ENCODE peak calls at places on chromosomes 5 and 9, in five cellular contexts. M is psoas muscle; L is CD8-positive, alpha-beta T cell; C is MM.1S; N is heart right ventricle. A is an unnamed sample. For H3K9me3, H3K27me3 and H3K4me1, the result is how much of the 10 kb centered on the place peaks cover.

GRCh38 chr9:99778308-99778707 is 43.4 kb upstream of the NR4A3 start:
- DNase-seq in N (no peak), L (no peak), M (no peak), C (no peak), A (no peak)

GRCh38 chr9:75451505-75451904 is 363.2 kb downstream of the OSTF1 start:
- DNase-seq in N (no peak), M (no peak), L (no peak), C (no peak), A (no peak)

GRCh38 chr9:33165263-33166151 is 1.6 kb downstream of the B4GALT1 start:
- DNase-seq in C (peak), N (peak), M (no peak), L (no peak), A (no peak)

GRCh38 chr9:75161116-75161857 is 73.0 kb downstream of the OSTF1 start:
- DNase-seq in M (no peak), C (no peak), N (no peak), L (no peak), A (no peak)

GRCh38 chr5:72572236-72572765 is 65.1 kb upstream of the ZNF366 start:
- DNase-seq in L (no peak), C (no peak), N (no peak), M (no peak), A (no peak)

GRCh38 chr9:75148551-75148950 is 60.2 kb downstream of the OSTF1 start:
- DNase-seq in N (no peak), L (no peak), M (no peak), C (peak), A (no peak)

GRCh38 chr9:70093944-70094343 is 50.3 kb downstream of the MAMDC2 start:
- DNase-seq in L (no peak), M (no peak), C (peak), N (no peak), A (no peak)

GRCh38 chr5:146076455-146076854 is 28.9 kb downstream of the PLAC8L1 start:
- DNase-seq in N (no peak), C (no peak), L (no peak), M (no peak), A (no peak)

GRCh38 chr5:169656125-169656990 is 19.3 kb downstream of the DOCK2 start:
- DNase-seq in N (no peak), M (no peak), L (no peak), C (no peak), A (no peak)

GRCh38 chr5:170269579-170269978 is 28.0 kb downstream of the LCP2 start:
- DNase-seq in C (no peak), N (no peak), L (no peak), M (no peak), A (no peak)

GRCh38 chr9:126157826-126158431 is 168.7 kb upstream of the MVB12B start:
- DNase-seq in M (no peak), N (no peak), C (no peak), L (no peak), A (no peak)

GRCh38 chr9:112059145-112059979 is 115.7 kb downstream of the SUSD1 start:
- DNase-seq in C (no peak), L (no peak), M (no peak), N (no peak), A (no peak)

GRCh38 chr5:80370394-80370793 is 37.5 kb upstream of the ZFYVE16 start:
- DNase-seq in C (no peak), L (no peak), N (no peak), M (no peak), A (no peak)
- H3K9me3 ChIP-seq in C (under half), L (under half), N (under half), M (under half), A (under half)

GRCh38 chr5:11903121-11903613 is 1.1 kb downstream of the CTNND2 start:
- DNase-seq in L (no peak), N (peak), C (peak), M (no peak), A (no peak)
- H3K27me3 ChIP-seq in L (under half), N (half or more), C (under half), M (under half), A (under half)

GRCh38 chr5:139702548-139702947 is 54.4 kb downstream of the CXXC5 start:
- DNase-seq in L (no peak), N (no peak), C (no peak), M (no peak), A (no peak)

GRCh38 chr5:139704748-139705147 is 56.6 kb downstream of the CXXC5 start:
- DNase-seq in M (no peak), L (no peak), N (no peak), C (no peak), A (no peak)

GRCh38 chr5:139707445-139708003 is 59.4 kb downstream of the CXXC5 start:
- DNase-seq in L (no peak), M (no peak), N (no peak), C (no peak), A (no peak)

GRCh38 chr5:139705655-139706587 is 57.8 kb downstream of the CXXC5 start:
- DNase-seq in L (no peak), N (no peak), M (no peak), C (no peak), A (no peak)

DNA sequence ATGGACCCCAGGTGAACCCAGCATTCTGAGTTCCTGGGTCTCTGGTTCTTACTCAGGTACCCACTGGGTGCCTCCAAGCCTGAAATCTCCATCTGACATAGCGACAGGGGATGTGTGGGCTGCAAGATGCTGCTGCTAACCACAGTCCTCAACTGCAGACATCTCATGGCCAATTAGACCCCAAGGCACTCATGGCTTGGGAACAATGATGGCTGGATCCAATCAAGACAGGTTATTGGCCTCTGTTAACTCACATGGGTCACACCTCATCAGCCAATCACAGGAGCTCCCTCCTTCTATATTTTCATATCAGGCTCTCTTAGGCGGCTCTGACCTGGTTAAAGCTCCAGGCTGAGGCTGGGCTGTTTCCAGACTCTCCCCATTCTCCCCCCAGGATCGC is 57.0 kb downstream of the CXXC5 start:
- DNase-seq in C (no peak), N (no peak), L (no peak), M (no peak), A (no peak)
- H3K4me1 ChIP-seq in C (under half), N (under half), L (under half), M (under half), A (under half)

DNA sequence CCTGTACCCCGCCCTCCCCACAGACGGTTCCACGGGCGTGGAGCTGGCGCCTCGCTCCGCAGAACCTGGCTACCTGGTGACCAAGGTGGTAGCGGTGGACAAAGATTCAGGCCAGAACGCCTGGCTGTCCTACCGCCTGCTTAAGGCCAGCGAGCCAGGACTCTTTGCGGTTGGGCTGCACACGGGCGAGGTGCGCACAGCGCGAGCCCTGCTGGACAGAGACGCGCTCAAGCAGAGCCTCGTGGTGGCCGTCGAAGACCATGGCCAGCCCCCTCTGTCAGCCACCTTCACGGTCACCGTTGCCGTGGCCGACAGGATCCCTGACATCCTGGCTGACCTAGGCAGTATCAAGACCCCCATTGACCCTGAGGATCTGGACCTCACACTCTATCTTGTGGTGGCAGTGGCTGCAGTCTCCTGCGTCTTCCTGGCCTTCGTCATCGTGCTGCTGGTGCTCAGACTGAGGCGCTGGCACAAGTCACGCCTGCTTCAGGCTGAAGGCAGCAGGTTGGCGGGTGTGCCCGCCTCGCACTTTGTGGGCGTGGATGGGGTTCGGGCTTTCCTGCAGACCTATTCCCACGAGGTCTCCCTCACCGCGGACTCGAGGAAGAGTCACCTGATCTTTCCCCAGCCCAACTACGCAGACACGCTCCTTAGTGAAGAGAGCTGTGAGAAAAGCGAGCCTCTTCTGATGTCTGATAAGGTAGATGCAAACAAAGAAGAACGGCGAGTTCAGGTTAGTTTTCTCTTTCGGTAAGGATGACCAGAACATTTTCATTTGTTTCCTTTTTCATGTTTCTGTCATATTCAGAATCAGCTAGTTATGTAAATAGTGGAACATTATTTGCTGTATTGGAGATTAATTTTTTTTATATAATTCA is 2.3 kb downstream of the PCDHGA5 start:
- DNase-seq in N (no peak), C (no peak), L (no peak), M (no peak), A (no peak)
- H3K9me3 ChIP-seq in N (under half), C (under half), L (under half), M (under half), A (under half)

DNA sequence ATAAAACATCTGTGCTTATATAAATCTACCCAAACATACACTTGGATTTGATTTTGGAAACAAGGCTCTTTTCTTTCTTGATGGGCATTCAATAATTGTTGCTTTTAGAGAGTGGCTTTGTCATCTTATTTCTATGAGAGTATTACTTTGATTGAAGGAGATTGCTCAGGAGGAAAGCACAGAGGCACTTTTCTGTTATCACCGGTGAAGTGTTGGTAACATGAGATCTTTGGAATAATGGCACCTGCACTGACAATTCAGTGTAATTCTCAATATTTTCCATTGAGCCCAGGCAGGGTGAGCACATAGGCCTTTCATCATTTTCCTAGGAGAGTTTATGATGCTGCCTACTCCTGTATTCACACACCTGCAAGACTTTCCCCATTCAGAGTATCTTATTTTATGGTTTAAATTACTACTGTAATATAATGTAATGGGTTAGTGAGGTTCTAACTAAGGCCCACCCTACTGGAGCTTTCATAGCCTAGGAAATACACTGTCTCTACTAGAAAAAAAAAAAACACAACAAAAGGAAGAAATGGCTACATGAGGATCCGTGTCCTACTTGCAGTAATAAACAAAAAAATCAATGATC is 244.3 kb downstream of the DENND1A start:
- DNase-seq in N (no peak), C (no peak), L (no peak), M (no peak), A (no peak)
- H3K27me3 ChIP-seq in N (under half), C (under half), L (under half), M (under half), A (under half)

DNA sequence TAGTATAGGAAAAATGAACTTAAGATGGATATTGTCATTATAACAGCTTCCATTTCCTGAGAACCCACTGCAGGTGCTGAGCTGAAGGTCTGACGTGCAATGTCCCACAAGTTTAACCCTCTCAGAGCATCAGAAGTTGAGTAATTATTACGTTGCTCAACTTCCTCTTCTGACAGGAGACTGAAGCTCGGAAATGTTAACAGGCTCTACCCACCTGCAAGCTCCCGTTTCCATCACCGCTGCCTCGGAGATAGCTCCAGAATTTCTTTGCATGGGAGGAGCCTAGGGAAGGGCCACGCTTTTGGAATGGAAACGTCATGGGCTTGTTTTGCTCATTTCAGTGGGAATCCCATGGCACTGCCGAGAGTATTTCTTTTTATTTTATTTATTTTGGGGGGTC is 1.0 kb upstream of the NTMT1 start:
- DNase-seq in M (no peak), L (no peak), C (no peak), N (no peak), A (no peak)
- H3K4me1 ChIP-seq in M (under half), L (half or more), C (under half), N (half or more), A (under half)

GRCh38 chr9:8431505-8431904 is 631.9 kb upstream of the DMAC1 start:
- DNase-seq in N (no peak), C (no peak), L (no peak), M (no peak), A (no peak)
- H3K9me3 ChIP-seq in N (under half), C (under half), L (under half), M (under half), A (under half)

A was measured in aorta.